ENCODE peak calls at places on chromosomes 6 and 20, in seven cellular contexts. Y is spleen, U is heart right ventricle, P is cardiac muscle cell, C is OCI-LY7, R is hepatocyte, H is A549. X is an unnamed sample. For H3K4me1, the result is how much of the 10 kb centered on the place peaks cover.

GRCh38 chr20:1825492-1825891 is 69.7 kb upstream of the SIRPA start:
- DNase-seq in Y (no peak), U (no peak), P (peak), C (no peak), R (no peak), H (no peak), X (peak)

GRCh38 chr6:43292341-43292740 is 5.7 kb upstream of the SLC22A7 start:
- DNase-seq in Y (peak), U (no peak), P (no peak), C (no peak), R (no peak), H (no peak), X (no peak)

GRCh38 chr20:44618318-44618731 is 33.2 kb downstream of the ADA start:
- DNase-seq in Y (peak), U (peak), P (no peak), C (peak), R (no peak), H (no peak), X (no peak)

GRCh38 chr6:4929319-4929718 is 74.5 kb downstream of the RPP40 start:
- DNase-seq in Y (no peak), U (no peak), P (peak), C (no peak), R (no peak), H (no peak), X (no peak)

GRCh38 chr6:167913699-167914098 is 83.8 kb upstream of the KIF25 start:
- DNase-seq in Y (no peak), U (no peak), P (no peak), C (no peak), R (no peak), H (no peak), X (no peak)

GRCh38 chr6:101722991-101723579 is 329.6 kb downstream of the GRIK2 start:
- DNase-seq in Y (no peak), U (no peak), P (peak), C (no peak), R (no peak), H (no peak), X (peak)

GRCh38 chr20:10074513-10074912 is 39.7 kb downstream of the ANKEF1 start:
- DNase-seq in Y (no peak), U (no peak), P (peak), C (no peak), R (peak), H (peak), X (peak)

GRCh38 chr6:109800771-109801170 is 109.7 kb downstream of the FIG4 start:
- DNase-seq in Y (no peak), U (no peak), P (no peak), C (no peak), R (no peak), H (no peak), X (peak)

GRCh38 chr6:131989036-131989435 is 37.9 kb upstream of the CCN2 start:
- DNase-seq in Y (no peak), U (no peak), P (no peak), C (no peak), R (no peak), H (no peak), X (no peak)

GRCh38 chr20:16011061-16011460 is 562.2 kb downstream of the KIF16B start:
- DNase-seq in Y (no peak), U (no peak), P (no peak), C (no peak), R (no peak), H (no peak), X (no peak)

GRCh38 chr20:2140561-2140960 is 38.9 kb downstream of the STK35 start:
- DNase-seq in Y (no peak), U (peak), P (peak), C (no peak), R (no peak), H (no peak), X (no peak)

GRCh38 chr20:20317195-20318113 is 50.5 kb upstream of the INSM1 start:
- DNase-seq in Y (no peak), U (no peak), P (no peak), C (no peak), R (no peak), H (no peak), X (no peak)

GRCh38 chr6:167676000-167676665 is 150.6 kb upstream of the AFDN start:
- DNase-seq in Y (no peak), U (no peak), P (peak), C (no peak), R (peak), H (no peak), X (no peak)

GRCh38 chr6:33812669-33813068 is 8.9 kb upstream of the MLN start:
- DNase-seq in Y (no peak), U (peak), P (peak), C (peak), R (peak), H (peak), X (no peak)

GRCh38 chr6:39446909-39447308 is 124.4 kb upstream of the KCNK16 start:
- DNase-seq in Y (no peak), U (no peak), P (no peak), C (no peak), R (no peak), H (no peak), X (no peak)

GRCh38 chr6:46421239-46421638 is 70.0 kb downstream of the RCAN2 start:
- DNase-seq in Y (no peak), U (no peak), P (peak), C (no peak), R (no peak), H (no peak), X (no peak)

GRCh38 chr20:53994088-53994487 is 76.3 kb downstream of the BCAS1 start:
- DNase-seq in Y (no peak), U (no peak), P (no peak), C (no peak), R (no peak), H (no peak), X (no peak)

GRCh38 chr6:52534966-52535390 is 41.9 kb downstream of the TRAM2 start:
- DNase-seq in Y (no peak), U (no peak), P (no peak), C (peak), R (no peak), H (no peak), X (no peak)

GRCh38 chr20:6169251-6169650 is 46.4 kb upstream of the FERMT1 start:
- DNase-seq in Y (no peak), U (no peak), P (peak), C (no peak), R (peak), H (no peak), X (peak)

GRCh38 chr20:23159256-23159922 is 73.3 kb upstream of the CD93 start:
- DNase-seq in Y (no peak), U (peak), P (no peak), C (no peak), R (no peak), H (no peak), X (no peak)

GRCh38 chr6:41558033-41558807 is 12.0 kb downstream of the FOXP4 start:
- DNase-seq in Y (no peak), U (no peak), P (no peak), C (no peak), R (no peak), H (no peak), X (no peak)

GRCh38 chr20:62995898-62996595 is 10.7 kb downstream of the BHLHE23 start:
- DNase-seq in Y (no peak), U (peak), P (no peak), C (no peak), R (no peak), H (no peak), X (no peak)

GRCh38 chr6:128482642-128483041 is 37.8 kb downstream of the PTPRK start:
- DNase-seq in Y (no peak), U (no peak), P (no peak), C (no peak), R (no peak), H (no peak), X (no peak)

GRCh38 chr6:134421496-134421895 is 103.6 kb upstream of the SGK1 start:
- DNase-seq in Y (no peak), U (no peak), P (peak), C (no peak), R (no peak), H (no peak), X (no peak)

GRCh38 chr6:27514906-27515495 is 42.1 kb upstream of the ZNF184 start:
- DNase-seq in Y (no peak), U (no peak), P (no peak), C (no peak), R (no peak), H (no peak), X (no peak)

GRCh38 chr20:35720165-35721123 is 21.2 kb downstream of the ROMO1 start:
- DNase-seq in Y (no peak), U (no peak), P (no peak), C (no peak), R (no peak), H (no peak), X (no peak)
- TF ChIP-seq CTCF in Y (no peak), U (no peak), P (no peak), C (no peak), R (no peak), H (no peak), X (no peak)

GRCh38 chr20:46964299-46965123 is 69.9 kb downstream of the EYA2 start:
- DNase-seq in Y (peak), U (no peak), P (no peak), C (peak), R (no peak), H (no peak), X (no peak)

GRCh38 chr20:46963196-46963529 is 68.5 kb downstream of the EYA2 start:
- DNase-seq in Y (peak), U (no peak), P (no peak), C (no peak), R (no peak), H (no peak), X (no peak)

GRCh38 chr20:46963758-46964181 is 69.1 kb downstream of the EYA2 start:
- DNase-seq in Y (peak), U (no peak), P (no peak), C (peak), R (no peak), H (no peak), X (no peak)

GRCh38 chr20:46965477-46965876 is 70.8 kb downstream of the EYA2 start:
- DNase-seq in Y (peak), U (no peak), P (no peak), C (no peak), R (no peak), H (no peak), X (no peak)

GRCh38 chr20:46965124-46965455 is 70.4 kb downstream of the EYA2 start:
- DNase-seq in Y (no peak), U (no peak), P (no peak), C (no peak), R (no peak), H (no peak), X (no peak)
- H3K27ac ChIP-seq in Y (no peak), U (no peak), P (no peak), C (peak), R (no peak), H (no peak), X (no peak)

GRCh38 chr20:50526403-50526989 is 16.3 kb downstream of the PTPN1 start:
- DNase-seq in Y (no peak), U (no peak), P (no peak), C (no peak), R (no peak), H (no peak), X (no peak)
- H3K4me1 ChIP-seq in Y (half or more), U (half or more), P (under half), C (under half), R (under half), H (under half), X (under half)

GRCh38 chr6:145761584-145761983 is 26.3 kb upstream of the EPM2A start:
- DNase-seq in Y (no peak), U (no peak), P (no peak), C (peak), R (no peak), H (no peak), X (no peak)

GRCh38 chr6:145756170-145756662 is 20.9 kb upstream of the EPM2A start:
- DNase-seq in Y (no peak), U (no peak), P (peak), C (no peak), R (peak), H (no peak), X (peak)

GRCh38 chr6:145752638-145753037 is 17.3 kb upstream of the EPM2A start:
- DNase-seq in Y (no peak), U (no peak), P (no peak), C (no peak), R (no peak), H (no peak), X (no peak)

GRCh38 chr6:145758086-145758485 is 22.8 kb upstream of the EPM2A start:
- DNase-seq in Y (no peak), U (no peak), P (no peak), C (no peak), R (no peak), H (no peak), X (no peak)

GRCh38 chr6:145755682-145756081 is 20.4 kb upstream of the EPM2A start:
- DNase-seq in Y (no peak), U (no peak), P (no peak), C (no peak), R (no peak), H (no peak), X (no peak)
- TF ChIP-seq CTCF in Y (no peak), U (no peak), P (no peak), C (no peak), R (no peak), H (no peak), X (no peak)

GRCh38 chr6:30770592-30770991 is 26.2 kb upstream of the IER3 start:
- DNase-seq in Y (no peak), U (no peak), P (no peak), C (no peak), R (no peak), H (no peak), X (no peak)
- H3K27ac ChIP-seq in Y (no peak), U (no peak), P (peak), C (no peak), R (peak), H (peak), X (peak)

GRCh38 chr20:32675223-32675975 is 1.7 kb upstream of the C20orf203 start:
- DNase-seq in Y (no peak), U (no peak), P (no peak), C (no peak), R (no peak), H (no peak), X (no peak)
- H3K4me1 ChIP-seq in Y (under half), U (under half), P (under half), C (half or more), R (under half), H (under half), X (under half)

GRCh38 chr6:85113934-85114582 is 335.8 kb upstream of the NT5E start:
- DNase-seq in Y (no peak), U (no peak), P (peak), C (no peak), R (no peak), H (no peak), X (no peak)
- TF ChIP-seq CTCF in Y (no peak), U (no peak), P (no peak), C (no peak), R (no peak), H (no peak), X (no peak)

X was measured in foreskin keratinocyte.